ENCODE peak calls at places on chromosomes 12 and 14, in four cellular contexts. H is ELF-1, V is hypothalamus, I is tibial nerve. O is an unnamed sample.

GRCh38 chr14:102975662-102976061 is 53.2 kb downstream of the AMN start:
- DNase-seq in V (no peak), I (no peak), H (peak), O (no peak)

GRCh38 chr14:104570869-104571635 is 8.5 kb upstream of the C14orf180 start:
- DNase-seq in I (no peak), V (no peak), H (peak), O (no peak)

GRCh38 chr14:92039073-92039719 is 663 bp downstream of the TRIP11 start:
- DNase-seq in H (peak), V (no peak), I (no peak), O (peak)

GRCh38 chr12:5874514-5874913 is 70.5 kb downstream of the ANO2 start:
- DNase-seq in I (no peak), H (no peak), V (no peak), O (no peak)

GRCh38 chr14:39302124-39302810 is 68.6 kb downstream of the MIA2 start:
- DNase-seq in V (no peak), H (no peak), I (no peak), O (no peak)

GRCh38 chr12:58388261-58388660 is 446.9 kb downstream of the ATP23 start:
- DNase-seq in I (no peak), H (no peak), V (no peak), O (no peak)

GRCh38 chr12:5889381-5890047 is 55.5 kb downstream of the ANO2 start:
- DNase-seq in I (no peak), H (peak), V (no peak), O (no peak)

GRCh38 chr12:46935448-46935847 is 109.7 kb upstream of the SLC38A4 start:
- DNase-seq in V (no peak), H (no peak), I (no peak), O (no peak)

GRCh38 chr14:61298834-61299233 is 17.7 kb upstream of the TMEM30B start:
- DNase-seq in V (no peak), H (no peak), I (no peak), O (no peak)

GRCh38 chr14:73471582-73472181 is 13.3 kb upstream of the NUMB start:
- DNase-seq in I (no peak), H (no peak), V (no peak), O (no peak)

GRCh38 chr12:84874125-84874824 is 38.3 kb downstream of the SLC6A15 start:
- DNase-seq in I (peak), V (no peak), H (no peak), O (no peak)

GRCh38 chr12:53543539-53543938 is 36.3 kb upstream of the NPFF start:
- DNase-seq in V (peak), H (peak), I (peak), O (peak)

GRCh38 chr14:36941783-36942521 is 230.5 kb downstream of the SLC25A21 start:
- DNase-seq in V (peak), I (peak), H (peak), O (peak)

GRCh38 chr12:67410246-67410645 is 141.1 kb downstream of the CAND1 start:
- DNase-seq in V (no peak), I (no peak), H (no peak), O (no peak)

GRCh38 chr12:1595690-1596347 is 1.4 kb upstream of the FBXL14 start:
- DNase-seq in V (no peak), H (no peak), I (no peak), O (no peak)

GRCh38 chr14:95452176-95452889 is 64.1 kb downstream of the SYNE3 start:
- DNase-seq in V (no peak), I (no peak), H (peak), O (no peak)

GRCh38 chr14:89779707-89780106 is 174.8 kb downstream of the EFCAB11 start:
- DNase-seq in I (no peak), V (no peak), H (peak), O (no peak)

GRCh38 chr14:99657645-99658155 is 12.8 kb downstream of the HHIPL1 start:
- DNase-seq in V (no peak), I (no peak), H (no peak), O (no peak)

GRCh38 chr12:116146386-116146785 is 131.1 kb downstream of the MED13L start:
- DNase-seq in H (peak), I (no peak), V (no peak), O (no peak)

GRCh38 chr14:73762375-73762822 is 48.2 kb upstream of the PNMA1 start:
- DNase-seq in H (no peak), V (no peak), I (no peak), O (no peak)

GRCh38 chr14:55739967-55740707 is 160.1 kb downstream of the KTN1 start:
- DNase-seq in V (no peak), I (peak), H (no peak), O (no peak)

GRCh38 chr12:94150483-94151225 is 2.3 kb downstream of the PLXNC1 start:
- DNase-seq in V (no peak), H (peak), I (no peak), O (peak)

GRCh38 chr14:103581954-103582703 is 19.4 kb downstream of the COA8 start:
- DNase-seq in H (no peak), V (no peak), I (no peak), O (no peak)

GRCh38 chr12:2922329-2922728 is 31.6 kb downstream of the TULP3 start:
- DNase-seq in V (no peak), I (no peak), H (no peak), O (no peak)

GRCh38 chr12:115000038-115000437 is 316.1 kb upstream of the TBX3 start:
- DNase-seq in V (no peak), H (peak), I (no peak), O (no peak)

GRCh38 chr14:38150075-38150474 is 57.6 kb upstream of the SSTR1 start:
- DNase-seq in V (no peak), I (no peak), H (no peak), O (no peak)

GRCh38 chr12:126617312-126617711 is 1552.1 kb downstream of the AACS start:
- DNase-seq in H (peak), V (no peak), I (no peak), O (no peak)

GRCh38 chr14:61113561-61113960 is 132.5 kb downstream of the SLC38A6 start:
- DNase-seq in I (no peak), V (no peak), H (no peak), O (no peak)

GRCh38 chr14:56460469-56460868 is 119.1 kb upstream of the TMEM260 start:
- DNase-seq in V (no peak), H (no peak), I (no peak), O (no peak)

GRCh38 chr12:63238892-63239291 is 87.9 kb upstream of the AVPR1A start:
- DNase-seq in H (no peak), V (no peak), I (no peak), O (no peak)

GRCh38 chr12:77995436-77996167 is 164.9 kb downstream of the NAV3 start:
- DNase-seq in H (no peak), V (no peak), I (no peak), O (no peak)

GRCh38 chr12:111298583-111299436 is 70.1 kb downstream of the PHETA1 start:
- DNase-seq in H (peak), I (peak), V (peak), O (no peak)

GRCh38 chr12:80232873-80233272 is 133.5 kb downstream of the OTOGL start:
- DNase-seq in V (no peak), H (no peak), I (no peak), O (no peak)